ENCODE peak calls at places on chromosomes 13 and 19, in six cellular contexts. X is mucosa of descending colon, Y is tibial nerve, J is breast epithelium, G is aorta, L is spleen. B is an unnamed sample. For H3K4me1, the result is how much of the 10 kb centered on the place peaks cover.

GRCh38 chr19:15098505-15098904 is 8.7 kb upstream of the SYDE1 start:
- DNase-seq in X (no peak), Y (no peak), J (no peak), G (no peak), L (no peak), B (no peak)

GRCh38 chr19:50465986-50466771 is 10.1 kb upstream of the EMC10 start:
- DNase-seq in X (peak), Y (no peak), J (no peak), G (no peak), L (no peak), B (peak)

GRCh38 chr19:54026656-54027055 is 35.2 kb downstream of the CACNG6 start:
- DNase-seq in X (no peak), Y (no peak), J (no peak), G (no peak), L (no peak), B (no peak)

GRCh38 chr13:65959305-65959704 is 1270.8 kb downstream of the PCDH9 start:
- DNase-seq in X (no peak), Y (no peak), J (no peak), G (no peak), L (no peak), B (no peak)

GRCh38 chr19:29667941-29668340 is 2.7 kb downstream of the PLEKHF1 start:
- DNase-seq in X (peak), Y (no peak), J (no peak), G (no peak), L (peak), B (no peak)

GRCh38 chr19:32231691-32232090 is 113.7 kb upstream of the ZNF507 start:
- DNase-seq in X (no peak), Y (no peak), J (no peak), G (no peak), L (no peak), B (no peak)

GRCh38 chr19:18951721-18952281 is 10.8 kb upstream of the HOMER3 start:
- DNase-seq in X (no peak), Y (no peak), J (no peak), G (no peak), L (no peak), B (no peak)

GRCh38 chr19:55156202-55157063 is 1.1 kb downstream of the TNNI3 start:
- DNase-seq in X (peak), Y (no peak), J (no peak), G (no peak), L (no peak), B (peak)

GRCh38 chr13:25692156-25692555 is 320.4 kb downstream of the ATP8A2 start:
- DNase-seq in X (no peak), Y (no peak), J (no peak), G (no peak), L (no peak), B (no peak)

GRCh38 chr13:61029064-61029463 is 386.6 kb downstream of the PCDH20 start:
- DNase-seq in X (no peak), Y (no peak), J (no peak), G (no peak), L (no peak), B (no peak)

GRCh38 chr13:106626473-106626872 is 58.5 kb upstream of the ARGLU1 start:
- DNase-seq in X (no peak), Y (no peak), J (no peak), G (no peak), L (no peak), B (no peak)

GRCh38 chr13:39527961-39528720 is 74.9 kb downstream of the LHFPL6 start:
- DNase-seq in X (no peak), Y (no peak), J (no peak), G (peak), L (no peak), B (no peak)

GRCh38 chr13:39536274-39536673 is 66.7 kb downstream of the LHFPL6 start:
- DNase-seq in X (no peak), Y (no peak), J (no peak), G (no peak), L (no peak), B (no peak)

GRCh38 chr13:39530996-39531395 is 72.0 kb downstream of the LHFPL6 start:
- DNase-seq in X (no peak), Y (no peak), J (no peak), G (no peak), L (no peak), B (no peak)

GRCh38 chr13:39527301-39527700 is 75.7 kb downstream of the LHFPL6 start:
- DNase-seq in X (no peak), Y (no peak), J (no peak), G (no peak), L (no peak), B (no peak)

GRCh38 chr13:39531646-39532045 is 71.3 kb downstream of the LHFPL6 start:
- DNase-seq in X (no peak), Y (no peak), J (no peak), G (no peak), L (no peak), B (no peak)
- H3K4me1 ChIP-seq in X (under half), Y (under half), J (under half), G (under half), L (under half), B (under half)

GRCh38 chr19:1889907-1890306 is 4.6 kb upstream of the ABHD17A start:
- DNase-seq in X (no peak), Y (no peak), J (no peak), G (no peak), L (no peak), B (no peak)

GRCh38 chr19:1888385-1888784 is 3.1 kb upstream of the ABHD17A start:
- DNase-seq in X (no peak), Y (no peak), J (no peak), G (no peak), L (no peak), B (no peak)

GRCh38 chr19:1896508-1896907 is 8.7 kb upstream of the ADAT3 start:
- DNase-seq in X (no peak), Y (no peak), J (no peak), G (no peak), L (no peak), B (no peak)

DNA sequence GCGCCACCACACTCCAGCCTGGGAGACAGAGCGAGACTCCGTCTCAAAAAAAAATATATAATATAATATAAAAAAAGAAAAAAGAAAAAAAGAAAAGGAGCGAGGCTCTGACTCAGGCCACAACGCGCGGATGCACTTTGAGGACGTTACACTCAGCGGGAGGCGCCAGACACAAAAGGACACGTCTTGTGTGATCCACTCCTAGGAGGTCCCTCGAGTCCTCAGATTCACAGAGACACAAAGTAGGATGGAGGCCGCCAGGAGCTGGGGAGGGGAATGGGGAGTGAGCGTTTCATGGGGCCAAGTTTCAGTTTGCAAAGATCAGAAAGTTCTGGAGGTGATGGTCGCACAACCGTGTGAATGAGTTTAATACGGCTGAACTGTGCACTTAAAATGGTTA is 8.5 kb upstream of the ABHD17A start:
- DNase-seq in X (no peak), Y (no peak), J (no peak), G (no peak), L (no peak), B (no peak)
- H3K4me1 ChIP-seq in X (under half), Y (under half), J (under half), G (under half), L (under half), B (under half)

GRCh38 chr19:5627395-5627904 is 4.6 kb downstream of the SAFB start:
- DNase-seq in X (peak), Y (peak), J (peak), G (peak), L (peak), B (peak)
- H3K4me1 ChIP-seq in X (under half), Y (half or more), J (under half), G (under half), L (half or more), B (half or more)

GRCh38 chr19:3121821-3122511 is 13.9 kb upstream of the GNA15 start:
- DNase-seq in X (peak), Y (no peak), J (no peak), G (no peak), L (no peak), B (peak)
- H3K4me1 ChIP-seq in X (under half), Y (under half), J (under half), G (under half), L (under half), B (under half)

GRCh38 chr13:112779856-112780604 is 90.2 kb downstream of the ATP11A start:
- DNase-seq in X (no peak), Y (no peak), J (no peak), G (peak), L (no peak), B (no peak)
- H3K4me1 ChIP-seq in X (under half), Y (under half), J (under half), G (under half), L (under half), B (under half)

GRCh38 chr19:10763399-10763798 is 45.5 kb downstream of the DNM2 start:
- DNase-seq in X (no peak), Y (no peak), J (no peak), G (no peak), L (no peak), B (no peak)
- H3K4me1 ChIP-seq in X (half or more), Y (half or more), J (under half), G (under half), L (half or more), B (under half)

GRCh38 chr19:5131031-5131865 is 162.3 kb downstream of the KDM4B start:
- DNase-seq in X (peak), Y (no peak), J (no peak), G (no peak), L (peak), B (no peak)
- H3K4me1 ChIP-seq in X (under half), Y (under half), J (under half), G (under half), L (half or more), B (under half)

GRCh38 chr19:34428549-34429285 is 536 bp downstream of the UBA2 start:
- DNase-seq in X (peak), Y (peak), J (no peak), G (peak), L (no peak), B (peak)

GRCh38 chr19:34431681-34432402 is 3.7 kb downstream of the UBA2 start:
- DNase-seq in X (no peak), Y (no peak), J (no peak), G (no peak), L (no peak), B (no peak)

GRCh38 chr19:34429553-34429952 is 1.4 kb downstream of the UBA2 start:
- DNase-seq in X (no peak), Y (no peak), J (no peak), G (no peak), L (no peak), B (no peak)

GRCh38 chr19:34430738-34431625 is 2.8 kb downstream of the UBA2 start:
- DNase-seq in X (no peak), Y (no peak), J (no peak), G (no peak), L (no peak), B (no peak)

GRCh38 chr19:34426096-34426661 is 2.0 kb upstream of the UBA2 start:
- DNase-seq in X (no peak), Y (no peak), J (no peak), G (no peak), L (no peak), B (no peak)
- H3K4me1 ChIP-seq in X (under half), Y (under half), J (under half), G (under half), L (under half), B (under half)